ENCODE peak calls at places on chromosome 16, in four cellular contexts. E, R, X and P are unnamed samples.

GRCh38 chr16:87077750-87078127 is 239.5 kb downstream of the C16orf95 start:
- DNase-seq in E (no peak), R (no peak), X (no peak), P (no peak)

GRCh38 chr16:66874079-66874775 is 6.1 kb upstream of the PDP2 start:
- DNase-seq in E (no peak), R (no peak), X (no peak), P (no peak)

GRCh38 chr16:87956169-87956770 is 5.0 kb downstream of the BANP start:
- DNase-seq in E (peak; percentile 45), R (no peak), X (no peak), P (no peak)

GRCh38 chr16:87461466-87461975 is 31.3 kb downstream of the ZCCHC14 start:
- DNase-seq in E (peak; percentile 95), R (peak; percentile 87), X (peak; percentile 94), P (no peak)

GRCh38 chr16:57946181-57946801 is 24.6 kb downstream of the CNGB1 start:
- DNase-seq in E (no peak), R (no peak), X (no peak), P (peak; percentile 53)

GRCh38 chr16:79902351-79902750 is 301.8 kb upstream of the MAF start:
- DNase-seq in E (no peak), R (no peak), X (no peak), P (no peak)

GRCh38 chr16:25063102-25063501 is 47.9 kb upstream of the ARHGAP17 start:
- DNase-seq in E (no peak), R (no peak), X (no peak), P (no peak)

GRCh38 chr16:48076455-48077012 is 79.3 kb downstream of the ABCC12 start:
- DNase-seq in E (no peak), R (no peak), X (no peak), P (no peak)

GRCh38 chr16:24525970-24526559 is 13.3 kb upstream of the RBBP6 start:
- DNase-seq in E (no peak), R (peak; percentile 26), X (no peak), P (no peak)

GRCh38 chr16:75064403-75065148 is 52.0 kb downstream of the LDHD start:
- DNase-seq in E (no peak), R (no peak), X (no peak), P (no peak)

GRCh38 chr16:77445321-77445720 is 10.5 kb upstream of the ADAMTS18 start:
- DNase-seq in E (no peak), R (no peak), X (no peak), P (no peak)

GRCh38 chr16:586047-586644 is 3.7 kb upstream of the RAB40C start:
- DNase-seq in E (no peak), R (no peak), X (no peak), P (no peak)

GRCh38 chr16:30354423-30355143 is 525 bp downstream of the CD2BP2 start:
- DNase-seq in E (peak; percentile 35), R (no peak), X (peak; percentile 53), P (peak; percentile 74)

GRCh38 chr16:2365895-2366294 is 25.4 kb upstream of the ABCA3 start:
- DNase-seq in E (no peak), R (no peak), X (no peak), P (no peak)

GRCh38 chr16:23516366-23517137 is 6.3 kb upstream of the GGA2 start:
- DNase-seq in E (no peak), R (no peak), X (no peak), P (no peak)

GRCh38 chr16:88824256-88825077 is 12.7 kb upstream of the APRT start:
- DNase-seq in E (no peak), R (no peak), X (no peak), P (no peak)

GRCh38 chr16:19715566-19715965 is 2.5 kb downstream of the KNOP1 start:
- DNase-seq in E (no peak), R (no peak), X (no peak), P (no peak)

GRCh38 chr16:5449901-5450300 is 352.3 kb upstream of the EEF2KMT start:
- DNase-seq in E (no peak), R (no peak), X (no peak), P (no peak)

GRCh38 chr16:22325598-22326368 is 28.6 kb downstream of the POLR3E start:
- DNase-seq in E (no peak), R (no peak), X (no peak), P (no peak)

GRCh38 chr16:57530531-57531252 is 5.7 kb downstream of the CCDC102A start:
- DNase-seq in E (no peak), R (no peak), X (peak; percentile 8), P (peak; percentile 10)

GRCh38 chr16:70577256-70577698 is 53.7 kb downstream of the SF3B3 start:
- DNase-seq in E (no peak), R (peak; percentile 58), X (no peak), P (no peak)

GRCh38 chr16:57087003-57087402 is 5.4 kb upstream of the CPNE2 start:
- DNase-seq in E (no peak), R (no peak), X (no peak), P (no peak)

GRCh38 chr16:6611535-6611934 is 721.1 kb upstream of the RBFOX1 start:
- DNase-seq in E (peak; percentile 12), R (peak; percentile 61), X (no peak), P (no peak)

GRCh38 chr16:51763072-51763658 is 612.1 kb upstream of the SALL1 start:
- DNase-seq in E (no peak), R (no peak), X (peak; percentile 46), P (no peak)

GRCh38 chr16:15689290-15689689 is 39.2 kb downstream of the NDE1 start:
- DNase-seq in E (no peak), R (no peak), X (no peak), P (no peak)

GRCh38 chr16:53893731-53894435 is 189.9 kb downstream of the FTO start:
- DNase-seq in E (no peak), R (no peak), X (no peak), P (no peak)

GRCh38 chr16:24504467-24505345 is 34.7 kb upstream of the RBBP6 start:
- DNase-seq in E (peak; percentile 74), R (peak; percentile 72), X (peak; percentile 64), P (peak; percentile 64)

GRCh38 chr16:88649924-88650748 is 717 bp downstream of the CYBA start:
- DNase-seq in E (peak; percentile 72), R (peak; percentile 70), X (peak; percentile 46), P (peak; percentile 71)

GRCh38 chr16:89330177-89330856 is 112.8 kb downstream of the ZNF778 start:
- DNase-seq in E (peak; percentile 51), R (no peak), X (peak; percentile 4), P (no peak)

GRCh38 chr16:4505356-4506153 is 29.4 kb downstream of the HMOX2 start:
- DNase-seq in E (no peak), R (no peak), X (no peak), P (no peak)

GRCh38 chr16:66525396-66526180 is 24.3 kb downstream of the TK2 start:
- DNase-seq in E (no peak), R (no peak), X (no peak), P (no peak)

GRCh38 chr16:11386054-11386680 is 40.9 kb downstream of the RMI2 start:
- DNase-seq in E (no peak), R (no peak), X (no peak), P (no peak)

GRCh38 chr16:50573947-50574751 is 26.0 kb downstream of the NKD1 start:
- DNase-seq in E (no peak), R (no peak), X (no peak), P (no peak)
- TF ChIP-seq TEAD4 in E (no peak), R (no peak), X (no peak), P (no peak)

GRCh38 chr16:85798283-85798776 is 1.0 kb downstream of the EMC8 start:
- DNase-seq in E (no peak), R (no peak), X (no peak), P (no peak)
- TF ChIP-seq TEAD4 in E (no peak), R (no peak), X (no peak), P (no peak)

GRCh38 chr16:60110531-60110930 is 1376.4 kb upstream of the GOT2 start:
- DNase-seq in E (no peak), R (no peak), X (no peak), P (no peak)

GRCh38 chr16:60107920-60108319 is 1373.8 kb upstream of the GOT2 start:
- DNase-seq in E (no peak), R (no peak), X (no peak), P (no peak)

GRCh38 chr16:60107467-60107866 is 1373.4 kb upstream of the GOT2 start:
- DNase-seq in E (no peak), R (no peak), X (no peak), P (no peak)
- TF ChIP-seq TEAD4 in E (no peak), R (no peak), X (no peak), P (no peak)

GRCh38 chr16:55917373-55917919 is 42.3 kb upstream of the CES5A start:
- DNase-seq in E (no peak), R (no peak), X (no peak), P (no peak)
- TF ChIP-seq TEAD4 in E (no peak), R (no peak), X (no peak), P (no peak)

DNA sequence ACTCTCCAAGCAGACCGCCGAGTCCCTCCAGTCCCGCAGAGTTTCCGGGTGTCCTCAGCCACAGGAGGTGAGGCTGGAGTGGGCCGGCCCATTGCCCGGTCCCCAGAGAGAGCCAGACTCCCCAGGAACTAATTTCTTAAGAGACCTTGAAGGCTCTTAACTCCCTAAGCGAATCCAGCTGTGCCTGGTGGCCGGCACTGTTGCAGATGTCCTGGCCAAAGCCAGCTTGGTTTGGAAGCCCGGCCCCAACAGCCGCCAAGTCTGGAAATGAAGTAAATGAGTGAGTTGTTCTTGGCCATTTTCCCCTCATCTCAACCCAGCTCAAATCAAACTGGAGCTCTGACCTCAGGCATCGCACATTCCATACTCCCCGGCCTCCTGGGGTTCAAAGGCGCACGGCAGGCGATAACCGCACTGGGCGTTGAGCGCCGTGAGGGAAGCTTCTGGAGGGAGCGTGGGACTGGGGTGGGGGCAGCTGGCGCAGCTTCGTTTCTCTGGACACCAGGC is 42.0 kb downstream of the CMIP start:
- DNase-seq in E (no peak), R (no peak), X (no peak), P (no peak)
- TF ChIP-seq TEAD4 in E (no peak), R (no peak), X (no peak), P (no peak)

DNA sequence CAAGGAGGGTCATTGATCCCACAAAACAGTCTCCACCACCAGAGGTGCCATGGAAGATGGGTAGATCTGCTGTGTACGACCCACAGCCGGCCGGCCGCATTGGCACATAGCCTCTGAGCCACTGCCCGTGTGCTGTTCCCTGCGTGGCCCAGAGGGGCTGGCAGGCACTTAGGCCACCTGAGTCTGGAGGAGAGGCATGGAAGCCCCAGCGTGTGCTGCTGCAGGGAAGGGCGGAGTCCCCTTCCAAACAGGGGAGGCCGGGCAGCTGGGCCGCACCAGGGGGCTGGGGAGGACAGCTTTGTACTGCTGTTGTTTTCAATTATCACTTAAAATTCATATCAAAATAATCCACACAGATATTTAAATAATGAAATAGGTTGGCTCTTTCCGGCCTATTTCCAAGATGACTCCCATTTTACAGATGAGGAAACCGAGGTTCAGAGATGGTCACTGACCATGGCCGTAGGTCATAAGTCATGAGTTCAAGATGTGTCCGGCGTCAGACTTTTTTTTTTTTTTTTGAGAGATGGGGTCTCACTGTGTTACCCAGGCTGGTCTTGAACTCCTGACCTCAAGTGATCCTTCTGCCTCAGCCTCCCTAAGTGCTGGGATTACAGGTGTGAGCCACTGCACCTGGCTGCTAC is 23.1 kb upstream of the GSG1L start:
- DNase-seq in E (no peak), R (no peak), X (no peak), P (no peak)
- TF ChIP-seq TEAD4 in E (no peak), R (no peak), X (no peak), P (no peak)